ENCODE peak calls at places on chromosomes 3 and 15, in four cellular contexts. A is A549, T is K562, B is HepG2. E is an unnamed sample.

GRCh38 chr3:194541483-194541882 is 54.7 kb upstream of the ATP13A3 start:
- DNase-seq in A (no peak), T (no peak), B (no peak), E (no peak)

GRCh38 chr3:152298393-152299242 is 29.9 kb downstream of the MBNL1 start:
- DNase-seq in A (peak; percentile 34), T (peak; percentile 58), B (peak; percentile 97), E (no peak)

GRCh38 chr3:43180027-43180426 is 74.1 kb upstream of the POMGNT2 start:
- DNase-seq in A (no peak), T (no peak), B (peak; percentile 73), E (no peak)

GRCh38 chr15:69857686-69858391 is 239.9 kb downstream of the TLE3 start:
- DNase-seq in A (no peak), T (no peak), B (no peak), E (no peak)

GRCh38 chr3:147046916-147047315 is 359.4 kb downstream of the ZIC4 start:
- DNase-seq in A (no peak), T (no peak), B (no peak), E (no peak)

GRCh38 chr3:101453966-101454365 is 59.0 kb downstream of the SENP7 start:
- DNase-seq in A (no peak), T (no peak), B (no peak), E (no peak)

GRCh38 chr15:87498545-87498944 is 758.0 kb downstream of the NTRK3 start:
- DNase-seq in A (no peak), T (no peak), B (no peak), E (no peak)

GRCh38 chr3:58560771-58561311 is 16.4 kb downstream of the FAM107A start:
- DNase-seq in A (peak; percentile 42), T (no peak), B (peak; percentile 76), E (peak; percentile 79)

GRCh38 chr3:183754052-183754451 is 56.5 kb downstream of the YEATS2 start:
- DNase-seq in A (no peak), T (no peak), B (no peak), E (no peak)

GRCh38 chr15:99733268-99734039 is at the start of gene LYSMD4:
- DNase-seq in A (peak; percentile 96), T (peak; percentile 90), B (peak; percentile 89), E (peak; percentile 98)

GRCh38 chr15:37733628-37734027 is 200.8 kb upstream of the TMCO5A start:
- DNase-seq in A (no peak), T (no peak), B (no peak), E (no peak)

GRCh38 chr3:56890448-56891083 is 88.8 kb upstream of the ARHGEF3 start:
- DNase-seq in A (no peak), T (no peak), B (no peak), E (no peak)

GRCh38 chr3:154112146-154112545 is 9.0 kb upstream of the ARHGEF26 start:
- DNase-seq in A (no peak), T (no peak), B (peak; percentile 5), E (no peak)

DNA sequence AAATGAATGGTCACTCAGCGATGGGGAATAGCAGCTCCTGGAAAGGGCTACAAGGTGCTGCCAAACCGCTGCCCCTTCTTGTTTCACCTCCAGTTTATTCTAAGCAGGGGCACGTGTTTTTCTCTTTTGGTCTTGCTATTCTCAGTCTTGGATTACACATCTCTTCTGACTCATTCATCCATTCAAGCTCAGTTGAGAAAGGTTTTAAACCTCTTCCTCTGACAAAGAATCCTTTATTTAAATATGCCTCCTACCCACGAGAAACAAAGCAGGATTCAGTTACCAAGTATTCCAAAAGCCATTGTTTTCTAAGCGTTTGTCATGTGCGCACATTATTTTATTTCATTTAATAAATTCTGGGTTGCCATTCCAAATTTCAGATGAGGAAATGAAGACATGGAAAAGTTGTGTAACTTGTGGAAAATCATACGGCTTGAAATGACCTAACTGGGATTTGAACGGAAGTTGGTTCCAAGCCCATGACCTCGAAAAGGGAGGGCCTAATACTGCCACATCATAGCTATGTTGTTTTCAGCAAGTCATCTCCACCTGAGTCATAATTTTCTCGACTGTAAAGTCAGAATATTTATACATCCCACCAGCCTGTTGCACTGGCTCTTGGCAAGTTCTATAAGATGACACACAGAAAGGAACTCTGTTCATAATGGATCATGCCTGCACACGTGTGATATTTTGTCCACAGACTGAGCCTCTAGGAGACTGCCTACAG is 292.0 kb upstream of the SLCO3A1 start:
- DNase-seq in A (no peak), T (no peak), B (no peak), E (no peak)
- TF ChIP-seq HMGXB4 in A (no peak), T (no peak), B (no peak), E (no peak)

DNA sequence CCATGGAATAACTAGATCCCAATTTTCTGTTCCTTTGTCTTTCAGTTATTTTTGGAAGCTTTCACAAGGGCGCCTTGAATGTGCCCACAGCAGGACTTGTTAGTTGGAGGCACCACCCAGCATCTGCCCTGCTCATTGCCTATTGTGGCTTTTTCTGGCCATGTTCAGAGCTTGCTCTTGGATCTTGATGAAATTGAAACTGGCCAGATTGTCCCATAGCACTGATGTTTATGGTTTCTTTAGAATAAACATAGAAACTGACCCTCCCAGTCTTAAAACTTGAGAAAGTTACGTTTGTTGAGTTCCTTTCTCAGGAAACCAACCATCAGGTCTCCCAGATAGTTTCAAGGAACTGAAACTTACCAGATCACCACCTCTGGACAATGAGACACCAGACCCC is 474.7 kb downstream of the IL5RA start:
- DNase-seq in A (no peak), T (no peak), B (no peak), E (no peak)
- TF ChIP-seq HMGXB4 in A (no peak), T (no peak), B (no peak), E (no peak)

GRCh38 chr3:72970942-72971341 is 25.7 kb upstream of the PPP4R2 start:
- DNase-seq in A (no peak), T (no peak), B (no peak), E (no peak)

GRCh38 chr3:72973786-72974185 is 22.8 kb upstream of the PPP4R2 start:
- DNase-seq in A (no peak), T (no peak), B (no peak), E (no peak)

GRCh38 chr3:72974956-72975355 is 21.7 kb upstream of the PPP4R2 start:
- DNase-seq in A (no peak), T (no peak), B (no peak), E (no peak)

GRCh38 chr3:72972706-72973030 is 23.9 kb upstream of the PPP4R2 start:
- DNase-seq in A (no peak), T (no peak), B (no peak), E (no peak)

GRCh38 chr3:72973031-72973723 is 23.4 kb upstream of the PPP4R2 start:
- DNase-seq in A (no peak), T (no peak), B (peak; percentile 77), E (no peak)
- TF ChIP-seq HMGXB4 in A (no peak), T (no peak), B (no peak), E (no peak)

GRCh38 chr15:75450307-75451201 is 936 bp downstream of the SIN3A start:
- DNase-seq in A (peak; percentile 89), T (peak; percentile 90), B (peak; percentile 93), E (peak; percentile 99)
- TF ChIP-seq HMGXB4 in A (no peak), T (no peak), B (peak; percentile 43), E (no peak)

DNA sequence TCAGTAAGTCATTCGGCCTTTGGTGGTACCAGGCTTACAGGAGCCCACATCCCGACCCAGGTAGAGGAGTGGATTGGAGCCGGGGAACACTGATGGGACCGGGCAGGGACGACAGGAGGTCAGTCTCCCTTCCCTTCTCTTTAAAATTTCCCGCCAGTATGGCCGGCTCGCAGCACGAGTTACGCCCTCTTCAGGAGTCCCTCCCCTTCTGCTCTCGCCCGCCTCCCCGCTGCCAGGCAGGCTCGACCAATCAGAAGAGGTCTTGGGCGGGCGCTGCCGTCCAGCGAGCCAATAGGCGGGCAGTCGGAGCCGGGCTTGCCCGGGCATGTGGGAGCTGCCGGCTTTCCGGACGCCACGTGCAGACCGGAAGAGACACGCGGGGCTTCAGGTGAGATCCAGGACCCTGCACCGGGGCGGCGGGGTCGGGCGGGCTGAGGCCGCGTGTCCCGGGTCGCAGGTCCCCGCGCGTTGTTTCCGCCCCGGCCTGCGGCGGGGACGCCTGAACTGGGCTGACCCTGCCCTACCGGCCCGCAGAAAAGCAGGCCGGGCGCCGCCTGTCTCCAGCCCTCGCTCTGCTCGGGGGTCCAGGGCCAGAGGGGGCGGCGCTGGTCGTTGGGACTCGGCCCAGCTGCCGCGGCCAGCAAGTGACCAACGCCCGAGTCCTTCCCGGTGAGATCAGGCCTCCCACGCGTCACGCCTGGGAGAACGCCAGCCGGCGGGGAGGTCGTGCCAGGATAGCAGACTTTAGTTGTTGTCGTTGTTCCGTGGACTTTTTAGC is at the start of gene AEN:
- DNase-seq in A (peak; percentile 98), T (peak; percentile 99), B (peak; percentile 92), E (peak; percentile 96)
- TF ChIP-seq HMGXB4 in A (no peak), T (no peak), B (peak; percentile 66), E (peak; percentile 91)

DNA sequence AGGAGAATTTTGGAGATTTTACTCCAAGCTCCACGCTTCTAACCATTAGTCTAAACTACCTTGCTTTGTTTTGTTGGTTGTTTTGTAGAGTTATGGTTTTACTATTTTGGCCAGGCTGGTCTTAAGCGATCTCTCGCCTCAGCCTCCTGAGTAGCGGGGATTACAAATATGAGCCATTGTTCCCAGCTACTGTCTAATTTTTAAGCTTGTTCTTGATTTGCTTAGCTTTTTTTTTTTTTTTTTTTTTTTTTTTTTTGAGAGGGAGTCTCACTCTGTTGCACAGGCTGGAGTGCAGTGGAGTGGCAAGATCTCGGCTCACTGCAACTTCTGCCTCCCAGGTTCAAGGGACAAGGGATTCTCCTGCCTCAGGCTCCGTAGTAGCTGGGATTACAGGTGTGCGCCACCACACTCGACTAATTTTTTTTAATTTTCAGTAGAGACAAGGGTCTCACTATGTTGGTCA is 28.5 kb downstream of the EFCAB12 start:
- DNase-seq in A (no peak), T (peak; percentile 15), B (no peak), E (no peak)
- TF ChIP-seq HMGXB4 in A (no peak), T (no peak), B (no peak), E (no peak)